ENCODE peak calls at places on chromosome 7, in ten cellular contexts. I is DMS153, K is stomach, N is hippocampal formation, W is cardiac fibroblast, R is neural crest cell, V is IMR-90, U is fibroblast of pulmonary artery, Y is small intestine, T is fibroblast of lung. L is an unnamed sample.

GRCh38 chr7:101169838-101170531 is 4.6 kb upstream of the VGF start:
- DNase-seq in W (peak; percentile 69), R (peak; percentile 92), T (peak; percentile 53), K (peak; percentile 75), N (peak; percentile 47), I (no peak), U (peak; percentile 67), V (peak; percentile 60), Y (peak; percentile 56), L (no peak)

GRCh38 chr7:25951414-25952276 is 200.4 kb upstream of the NFE2L3 start:
- DNase-seq in Y (peak; percentile 57), V (no peak), N (no peak), R (no peak), U (no peak), I (peak; percentile 39), W (peak; percentile 7), K (no peak), T (peak; percentile 5), L (peak; percentile 60)

GRCh38 chr7:30799206-30799975 is 28.2 kb downstream of the MINDY4 start:
- DNase-seq in N (no peak), T (peak; percentile 89), V (peak; percentile 93), I (no peak), K (no peak), R (no peak), W (peak; percentile 93), U (peak; percentile 89), Y (no peak), L (no peak)

GRCh38 chr7:38744746-38745145 is 113.6 kb upstream of the AMPH start:
- DNase-seq in I (no peak), T (peak; percentile 51), U (peak; percentile 91), V (peak; percentile 78), K (no peak), N (no peak), W (peak; percentile 71), R (no peak), Y (no peak), L (no peak)

GRCh38 chr7:100400656-100401055 is 27.4 kb downstream of the PILRA start:
- DNase-seq in N (no peak), W (peak; percentile 14), Y (no peak), U (peak; percentile 14), T (no peak), R (peak; percentile 37), V (no peak), I (no peak), K (no peak), L (no peak)

GRCh38 chr7:144725070-144725469 is 110.8 kb downstream of the TPK1 start:
- DNase-seq in I (no peak), Y (peak; percentile 92), K (no peak), W (no peak), T (no peak), R (no peak), N (no peak), V (no peak), U (no peak), L (no peak)

GRCh38 chr7:30612658-30613265 is 18.1 kb downstream of the GARS1 start:
- DNase-seq in I (no peak), Y (no peak), R (no peak), U (peak; percentile 13), T (no peak), K (no peak), V (peak; percentile 81), N (no peak), W (no peak), L (no peak)

GRCh38 chr7:14069961-14070360 is 80.5 kb upstream of the ETV1 start:
- DNase-seq in N (no peak), V (no peak), K (no peak), I (no peak), R (no peak), T (no peak), W (no peak), U (no peak), Y (no peak), L (no peak)

GRCh38 chr7:137992738-137993394 is 9.0 kb downstream of the CREB3L2 start:
- DNase-seq in N (no peak), T (peak; percentile 98), W (peak; percentile 96), K (no peak), V (peak; percentile 97), Y (no peak), R (no peak), U (peak; percentile 98), I (no peak), L (peak; percentile 75)

GRCh38 chr7:25478925-25479324 is 250.6 kb upstream of the NPVF start:
- DNase-seq in I (no peak), R (no peak), U (no peak), K (no peak), N (no peak), W (no peak), Y (no peak), T (no peak), V (no peak), L (no peak)

GRCh38 chr7:35420657-35421056 is 166.8 kb upstream of the TBX20 start:
- DNase-seq in W (peak; percentile 31), V (peak; percentile 1), Y (peak; percentile 21), N (no peak), I (no peak), K (no peak), R (no peak), T (peak; percentile 1), U (peak; percentile 13), L (no peak)

GRCh38 chr7:41696323-41696916 is 6.5 kb downstream of the INHBA start:
- DNase-seq in K (peak; percentile 66), N (peak; percentile 50), T (peak; percentile 91), V (peak; percentile 88), I (no peak), Y (peak; percentile 71), W (peak; percentile 89), R (peak; percentile 67), U (peak; percentile 90), L (no peak)

GRCh38 chr7:32506266-32507054 is 11.2 kb downstream of the AVL9 start:
- DNase-seq in U (peak; percentile 86), R (no peak), Y (no peak), T (peak; percentile 86), K (no peak), N (no peak), V (peak; percentile 90), W (peak; percentile 84), I (no peak), L (no peak)

GRCh38 chr7:128059143-128059975 is 28.1 kb upstream of the LRRC4 start:
- DNase-seq in Y (no peak), K (no peak), T (no peak), U (peak; percentile 10), R (no peak), N (no peak), V (no peak), I (no peak), W (peak; percentile 16), L (no peak)

GRCh38 chr7:36048141-36048901 is 104.7 kb upstream of the EEPD1 start:
- DNase-seq in U (peak; percentile 89), K (no peak), N (no peak), I (no peak), V (peak; percentile 83), T (peak; percentile 98), W (peak; percentile 90), R (no peak), Y (no peak), L (peak; percentile 50)

GRCh38 chr7:31744294-31744874 is 57.4 kb downstream of the PPP1R17 start:
- DNase-seq in W (peak; percentile 78), V (peak; percentile 73), I (peak; percentile 69), N (peak; percentile 71), T (peak; percentile 71), Y (peak; percentile 76), R (peak; percentile 62), U (peak; percentile 80), K (peak; percentile 61), L (peak; percentile 82)

GRCh38 chr7:85750454-85750949 is 563.6 kb upstream of the SEMA3D start:
- DNase-seq in V (peak; percentile 37), N (no peak), R (peak; percentile 50), U (peak; percentile 64), T (peak; percentile 60), K (no peak), Y (peak; percentile 7), I (peak; percentile 27), W (peak; percentile 61), L (peak; percentile 35)

GRCh38 chr7:84669177-84669732 is 474.7 kb upstream of the SEMA3A start:
- DNase-seq in N (no peak), I (no peak), Y (peak; percentile 6), W (peak; percentile 69), V (no peak), K (no peak), R (no peak), U (peak; percentile 77), T (no peak), L (no peak)

GRCh38 chr7:95493247-95493646 is 7.5 kb downstream of the ASB4 start:
- DNase-seq in V (peak; percentile 35), N (no peak), W (no peak), U (peak; percentile 36), I (no peak), K (no peak), R (no peak), T (peak; percentile 29), Y (no peak), L (no peak)

GRCh38 chr7:95092332-95092731 is 184.9 kb downstream of the PPP1R9A start:
- DNase-seq in T (no peak), R (no peak), Y (no peak), V (no peak), N (no peak), I (no peak), W (peak; percentile 14), K (no peak), U (no peak), L (peak; percentile 3)